ENCODE peak calls at places on chromosomes 13 and 19, in four cellular contexts. F, U, K and G are unnamed samples.

GRCh38 chr19:20238025-20238623 is 71.1 kb downstream of the ZNF486 start:
- DNase-seq in U (peak), K (peak), F (peak), G (peak)

GRCh38 chr13:27643334-27644158 is 21.9 kb downstream of the POLR1D start:
- DNase-seq in F (no peak), K (no peak), U (no peak), G (no peak)

GRCh38 chr19:50519006-50519575 is 5.4 kb upstream of the ASPDH start:
- DNase-seq in K (no peak), U (no peak), F (no peak), G (no peak)

GRCh38 chr19:53086949-53087348 is 16.3 kb downstream of the ZNF160 start:
- DNase-seq in K (no peak), U (no peak), F (peak), G (no peak)

GRCh38 chr19:35231956-35232746 is 3.6 kb upstream of the FAM187B start:
- DNase-seq in K (no peak), U (no peak), F (no peak), G (no peak)

GRCh38 chr19:32830231-32831014 is 39.1 kb downstream of the SLC7A9 start:
- DNase-seq in F (peak), K (peak), U (no peak), G (no peak)

GRCh38 chr19:18469245-18470107 is 31.5 kb upstream of the ISYNA1 start:
- DNase-seq in F (peak), U (peak), K (no peak), G (peak)

GRCh38 chr13:29483211-29483610 is 112.3 kb downstream of the SLC7A1 start:
- DNase-seq in K (no peak), F (no peak), U (no peak), G (no peak)

GRCh38 chr19:38233740-38234251 is 9.8 kb upstream of the DPF1 start:
- DNase-seq in F (peak), K (no peak), U (peak), G (peak)

GRCh38 chr19:14555918-14556661 is 15.8 kb downstream of the NDUFB7 start:
- DNase-seq in U (no peak), K (no peak), F (peak), G (no peak)

GRCh38 chr13:97977376-97977705 is 23.9 kb downstream of the IPO5 start:
- DNase-seq in U (no peak), F (no peak), K (no peak), G (peak)

GRCh38 chr19:50794778-50795664 is 4.8 kb downstream of the ACP4 start:
- DNase-seq in U (peak), F (no peak), K (no peak), G (peak)

GRCh38 chr13:113000575-113000974 is 31.6 kb downstream of the MCF2L start:
- DNase-seq in K (no peak), U (no peak), F (no peak), G (no peak)

GRCh38 chr19:58450836-58451357 is 525 bp upstream of the ZNF324B start:
- DNase-seq in F (no peak), U (no peak), K (no peak), G (no peak)